ENCODE peak calls at places on chromosomes 1 and 21, in ten cellular contexts. K is tibial nerve, U is uterus, J is heart left ventricle, M is body of pancreas, R is stomach, G is endothelial cell of umbilical vein, Q is GM12892, V is A549, F is IMR-90. L is an unnamed sample.

GRCh38 chr1:9658186-9658585 is 6.7 kb downstream of the PIK3CD start:
- DNase-seq in J (no peak), V (no peak), G (no peak), F (no peak), Q (no peak), R (no peak), U (no peak), M (no peak), K (no peak), L (no peak)

GRCh38 chr1:210594605-210595004 is 265.9 kb downstream of the HHAT start:
- DNase-seq in V (no peak), M (no peak), Q (no peak), J (no peak), F (no peak), K (no peak), U (no peak), G (no peak), R (no peak), L (no peak)

GRCh38 chr1:18347559-18347958 is 133.2 kb upstream of the KLHDC7A start:
- DNase-seq in U (no peak), F (no peak), V (no peak), M (no peak), G (no peak), R (no peak), J (no peak), Q (no peak), K (no peak), L (no peak)

GRCh38 chr1:48498096-48498791 is 26.2 kb upstream of the SPATA6 start:
- DNase-seq in M (peak; percentile 86), J (peak; percentile 80), K (peak; percentile 78), U (peak; percentile 76), F (peak; percentile 70), G (peak; percentile 73), Q (peak; percentile 15), R (peak; percentile 86), V (peak; percentile 61), L (peak; percentile 59)

GRCh38 chr1:50308883-50309282 is 114.4 kb downstream of the DMRTA2 start:
- DNase-seq in M (peak; percentile 52), V (peak; percentile 5), Q (no peak), R (no peak), K (no peak), J (no peak), F (peak; percentile 17), G (peak; percentile 24), U (no peak), L (no peak)

GRCh38 chr1:208741296-208741695 is 497.1 kb upstream of the PLXNA2 start:
- DNase-seq in V (no peak), F (no peak), G (no peak), Q (no peak), R (no peak), U (no peak), J (no peak), M (no peak), K (no peak), L (no peak)

GRCh38 chr1:159803946-159804695 is 2.0 kb downstream of the FCRL6 start:
- DNase-seq in V (no peak), M (no peak), K (no peak), F (no peak), R (no peak), G (no peak), Q (no peak), U (no peak), J (no peak), L (no peak)

GRCh38 chr1:81008298-81008697 is 792.4 kb upstream of the ADGRL2 start:
- DNase-seq in V (no peak), J (no peak), Q (no peak), G (no peak), M (no peak), U (no peak), R (no peak), K (no peak), F (no peak), L (no peak)

GRCh38 chr1:204716687-204717086 is 31.1 kb upstream of the LRRN2 start:
- DNase-seq in F (no peak), U (no peak), V (no peak), Q (no peak), G (no peak), M (no peak), K (no peak), J (no peak), R (no peak), L (no peak)

GRCh38 chr1:209134001-209134400 is 449.5 kb upstream of the CAMK1G start:
- DNase-seq in V (no peak), F (no peak), Q (peak; percentile 13), K (no peak), U (no peak), R (no peak), J (no peak), G (no peak), M (no peak), L (no peak)

GRCh38 chr1:192747305-192747704 is 61.5 kb upstream of the RGS2 start:
- DNase-seq in F (peak; percentile 74), G (no peak), J (no peak), Q (no peak), M (no peak), U (no peak), K (no peak), V (peak; percentile 23), R (no peak), L (no peak)

GRCh38 chr21:38774586-38775285 is 31.0 kb upstream of the ETS2 start:
- DNase-seq in G (no peak), F (no peak), K (no peak), R (no peak), U (no peak), J (no peak), M (no peak), V (no peak), Q (no peak), L (no peak)

GRCh38 chr1:105636052-105636451 is 1420.4 kb upstream of the PRMT6 start:
- DNase-seq in Q (no peak), G (no peak), V (no peak), U (no peak), K (no peak), F (no peak), R (no peak), J (no peak), M (no peak), L (no peak)

GRCh38 chr1:210633636-210634035 is 304.9 kb downstream of the HHAT start:
- DNase-seq in R (no peak), J (peak; percentile 62), F (no peak), V (no peak), Q (no peak), G (no peak), K (no peak), U (no peak), M (no peak), L (no peak)

GRCh38 chr1:201383647-201384405 is 6.3 kb upstream of the TNNT2 start:
- DNase-seq in U (no peak), M (no peak), G (no peak), Q (no peak), F (peak; percentile 96), R (no peak), K (no peak), J (no peak), V (peak; percentile 52), L (no peak)

GRCh38 chr1:175185918-175186317 is 6.7 kb downstream of the KIAA0040 start:
- DNase-seq in G (no peak), F (no peak), M (no peak), U (no peak), K (no peak), J (no peak), Q (no peak), V (no peak), R (no peak), L (no peak)

GRCh38 chr1:37915484-37916093 is 31.3 kb downstream of the INPP5B start:
- DNase-seq in Q (no peak), G (no peak), M (no peak), F (no peak), K (no peak), R (no peak), V (no peak), J (no peak), U (no peak), L (no peak)

GRCh38 chr1:15985611-15986272 is 9.8 kb upstream of the ZBTB17 start:
- DNase-seq in M (no peak), K (no peak), Q (no peak), U (no peak), F (no peak), R (no peak), J (no peak), G (no peak), V (no peak), L (no peak)

DNA sequence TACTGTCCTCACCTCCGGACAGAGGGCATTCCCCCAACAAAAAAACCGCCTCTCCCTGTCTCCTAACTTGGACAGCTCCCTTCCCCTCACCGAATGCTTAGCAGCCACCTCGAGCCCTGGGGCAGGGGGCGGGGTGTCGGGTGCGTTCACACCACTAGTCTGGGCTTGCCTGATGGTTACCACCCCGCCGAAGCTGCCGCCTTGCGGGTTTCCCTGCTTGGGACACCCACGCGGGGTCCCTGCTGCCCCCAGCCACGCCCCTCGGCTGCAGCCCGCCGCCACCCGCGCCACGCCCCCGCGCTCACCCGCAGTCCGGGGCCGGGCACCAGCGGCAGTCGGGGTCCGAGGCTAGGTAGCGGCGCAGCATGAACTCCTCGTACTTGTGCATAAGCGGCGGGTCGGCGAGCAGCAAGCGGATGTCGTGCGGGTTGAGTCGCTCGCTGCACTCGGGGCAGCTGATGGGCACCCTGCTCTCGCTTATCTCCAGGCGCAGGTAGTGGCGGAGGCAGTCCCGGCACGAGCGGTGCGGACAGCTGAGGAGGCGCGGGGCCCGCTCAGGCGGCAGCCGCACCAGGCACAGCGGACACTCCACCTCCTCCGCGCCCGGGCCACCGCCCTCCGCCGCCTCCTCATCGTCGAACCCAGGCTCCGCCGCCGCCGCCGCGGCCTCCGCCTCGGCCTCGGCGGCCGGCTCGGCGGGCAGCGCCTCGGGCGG is 706 bp downstream of the RNF19B start:
- DNase-seq in R (peak; percentile 54), Q (peak; percentile 51), K (no peak), G (peak; percentile 66), U (peak; percentile 56), F (peak; percentile 33), V (peak; percentile 29), M (peak; percentile 67), J (peak; percentile 68), L (peak; percentile 90)
- TF ChIP-seq POLR2A in R (no peak), Q (no peak), K (no peak), G (no peak), U (no peak), F (no peak), V (no peak), M (no peak), J (no peak), L (no peak)

GRCh38 chr1:173477286-173478098 is at the start of gene PRDX6:
- DNase-seq in G (peak; percentile 80), F (peak; percentile 79), K (peak; percentile 85), V (no peak), U (peak; percentile 90), M (peak; percentile 69), R (peak; percentile 53), Q (peak; percentile 37), J (peak; percentile 92), L (peak; percentile 83)
- TF ChIP-seq POLR2A in G (peak; percentile 78), F (peak; percentile 90), K (peak; percentile 89), V (peak; percentile 79), U (peak; percentile 81), M (peak; percentile 39), R (no peak), Q (peak; percentile 70), J (no peak), L (peak; percentile 45)

GRCh38 chr1:221310180-221310579 is 430.9 kb downstream of the HLX start:
- DNase-seq in G (no peak), M (no peak), Q (no peak), F (no peak), U (no peak), J (no peak), R (no peak), K (no peak), V (no peak), L (no peak)
- TF ChIP-seq POLR2A in G (no peak), M (no peak), Q (no peak), F (no peak), U (no peak), J (no peak), R (no peak), K (no peak), V (no peak), L (no peak)

GRCh38 chr1:61338899-61339298 is 256.5 kb downstream of the NFIA start:
- DNase-seq in F (no peak), G (no peak), J (no peak), M (peak; percentile 36), U (no peak), R (no peak), V (no peak), Q (no peak), K (no peak), L (no peak)
- TF ChIP-seq POLR2A in F (no peak), G (no peak), J (no peak), M (no peak), U (no peak), R (no peak), V (no peak), Q (no peak), K (no peak), L (no peak)

L was measured in breast epithelium.